ENCODE peak calls at places on chromosomes 2 and 18, in seven cellular contexts. P is lower lobe of right lung; K is BE2C; S is esophagus muscularis mucosa; E is CD8-positive, alpha-beta T cell; R is SK-N-SH; N is HCT116. L is an unnamed sample.

GRCh38 chr18:36583155-36583745 is 245.6 kb downstream of the TPGS2 start:
- DNase-seq in P (no peak), K (no peak), S (peak; percentile 64), E (no peak), R (no peak), N (no peak), L (no peak)

GRCh38 chr2:75432761-75433361 is 127.9 kb downstream of the EVA1A start:
- DNase-seq in P (peak; percentile 58), K (no peak), S (no peak), E (no peak), R (no peak), N (no peak), L (peak; percentile 65)

GRCh38 chr18:12880532-12880892 is 3.5 kb downstream of the PTPN2 start:
- DNase-seq in P (no peak), K (no peak), S (no peak), E (no peak), R (no peak), N (no peak), L (no peak)

GRCh38 chr2:118061135-118061955 is 26.9 kb upstream of the INSIG2 start:
- DNase-seq in P (no peak), K (no peak), S (no peak), E (no peak), R (peak; percentile 2), N (no peak), L (no peak)

GRCh38 chr2:95336408-95336807 is 39.3 kb downstream of the KCNIP3 start:
- DNase-seq in P (no peak), K (no peak), S (no peak), E (no peak), R (no peak), N (no peak), L (no peak)

GRCh38 chr18:21330122-21330701 is 88.2 kb downstream of the GREB1L start:
- DNase-seq in P (no peak), K (no peak), S (no peak), E (no peak), R (no peak), N (peak; percentile 59), L (no peak)

GRCh38 chr18:67486534-67486933 is 30.0 kb downstream of the DSEL start:
- DNase-seq in P (no peak), K (no peak), S (no peak), E (no peak), R (no peak), N (no peak), L (no peak)

GRCh38 chr2:48265169-48266013 is 264.6 kb upstream of the STON1 start:
- DNase-seq in P (no peak), K (no peak), S (no peak), E (no peak), R (no peak), N (no peak), L (no peak)

GRCh38 chr2:197498937-197499593 is 575 bp downstream of the HSPD1 start:
- DNase-seq in P (peak; percentile 84), K (peak; percentile 61), S (peak; percentile 93), E (peak; percentile 55), R (peak; percentile 59), N (no peak), L (peak; percentile 85)

GRCh38 chr2:100960688-100961087 is 41.4 kb upstream of the RPL31 start:
- DNase-seq in P (no peak), K (no peak), S (no peak), E (no peak), R (no peak), N (no peak), L (no peak)

GRCh38 chr2:140502951-140503630 is 1627.7 kb downstream of the LRP1B start:
- DNase-seq in P (no peak), K (no peak), S (no peak), E (no peak), R (no peak), N (no peak), L (no peak)

GRCh38 chr2:228067309-228067708 is 114.2 kb downstream of the SPHKAP start:
- DNase-seq in P (no peak), K (no peak), S (no peak), E (no peak), R (no peak), N (no peak), L (no peak)

GRCh38 chr2:242056026-242056425 is 186.5 kb downstream of the RTP5 start:
- DNase-seq in P (no peak), K (no peak), S (no peak), E (no peak), R (no peak), N (no peak), L (no peak)

GRCh38 chr2:215435809-215436704 is at the start of gene FN1:
- DNase-seq in P (peak; percentile 91), K (peak; percentile 86), S (peak; percentile 98), E (peak; percentile 58), R (peak; percentile 94), N (peak; percentile 10), L (peak; percentile 90)

GRCh38 chr2:133414486-133415209 is 153.6 kb downstream of the NCKAP5 start:
- DNase-seq in P (no peak), K (no peak), S (no peak), E (no peak), R (no peak), N (no peak), L (no peak)

GRCh38 chr2:179471012-179471411 is 206.4 kb upstream of the SESTD1 start:
- DNase-seq in P (no peak), K (no peak), S (no peak), E (no peak), R (no peak), N (no peak), L (no peak)

GRCh38 chr2:182506606-182507005 is 79.8 kb upstream of the PDE1A start:
- DNase-seq in P (no peak), K (no peak), S (no peak), E (no peak), R (peak; percentile 16), N (no peak), L (no peak)

GRCh38 chr2:134295441-134295840 is 41.6 kb downstream of the MGAT5 start:
- DNase-seq in P (no peak), K (no peak), S (no peak), E (no peak), R (no peak), N (no peak), L (no peak)

GRCh38 chr18:77004555-77005380 is 127.8 kb downstream of the MBP start:
- DNase-seq in P (peak; percentile 68), K (no peak), S (no peak), E (no peak), R (no peak), N (no peak), L (peak; percentile 66)

GRCh38 chr2:121210691-121211090 is 74.3 kb downstream of the TFCP2L1 start:
- DNase-seq in P (peak; percentile 80), K (no peak), S (no peak), E (no peak), R (no peak), N (peak; percentile 47), L (peak; percentile 89)

GRCh38 chr2:44940612-44941464 is 664 bp upstream of the SIX3 start:
- DNase-seq in P (no peak), K (no peak), S (no peak), E (no peak), R (peak; percentile 60), N (no peak), L (no peak)

GRCh38 chr2:14632133-14632936 is at the start of gene LRATD1:
- DNase-seq in P (peak; percentile 87), K (peak; percentile 92), S (no peak), E (no peak), R (peak; percentile 97), N (no peak), L (peak; percentile 91)

GRCh38 chr2:48174503-48174902 is 268.2 kb upstream of the FBXO11 start:
- DNase-seq in P (no peak), K (no peak), S (no peak), E (no peak), R (no peak), N (no peak), L (no peak)

GRCh38 chr2:229230215-229230614 is 40.9 kb downstream of the PID1 start:
- DNase-seq in P (no peak), K (no peak), S (no peak), E (no peak), R (no peak), N (no peak), L (no peak)

DNA sequence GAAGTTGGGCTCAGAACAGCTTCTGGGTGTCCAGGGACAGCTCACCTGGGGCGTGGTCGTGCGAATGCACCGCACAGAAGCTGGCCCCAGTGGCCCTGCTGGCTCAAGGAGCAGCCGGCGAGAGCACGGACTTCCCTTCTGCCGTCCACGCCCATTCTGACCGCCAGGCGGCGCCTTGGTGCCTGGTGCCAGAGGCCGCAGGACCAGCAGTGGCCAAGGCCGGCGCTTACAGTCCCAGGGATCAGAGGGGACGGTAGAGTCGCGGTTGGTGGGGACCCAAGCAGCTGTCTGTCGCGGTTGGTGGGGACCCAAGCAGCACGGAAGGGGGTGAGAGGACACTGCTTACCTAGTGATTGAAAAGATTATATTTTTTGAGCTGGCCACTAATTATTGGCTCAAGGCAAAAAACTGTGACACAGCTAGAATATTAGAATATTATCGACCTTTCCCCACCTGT is 25.7 kb downstream of the NPPC start:
- DNase-seq in P (peak; percentile 89), K (peak; percentile 50), S (no peak), E (peak; percentile 41), R (peak; percentile 79), N (peak; percentile 83), L (peak; percentile 92)
- H3K4me3 ChIP-seq in P (no peak overlapping the region), K (no peak overlapping the region), S (no peak overlapping the region), E (no peak overlapping the region), R (peak overlapping the region; percentile 52), N (peak overlapping the region; percentile 37), L (no peak overlapping the region)

GRCh38 chr2:190909680-190910079 is 29.1 kb downstream of the GLS start:
- DNase-seq in P (no peak), K (no peak), S (no peak), E (no peak), R (no peak), N (no peak), L (no peak)
- H3K36me3 ChIP-seq in P (peaks cover 55% of the 10 kb centered on the region), K (peaks cover 29% of the 10 kb centered on the region), S (peaks cover 29% of the 10 kb centered on the region), E (peaks cover 10% of the 10 kb centered on the region), R (peaks cover 80% of the 10 kb centered on the region), N (peaks cover 10% of the 10 kb centered on the region), L (peaks cover 59% of the 10 kb centered on the region)

GRCh38 chr2:213104089-213104902 is 47.1 kb downstream of the IKZF2 start:
- DNase-seq in P (no peak), K (no peak), S (no peak), E (no peak), R (no peak), N (no peak), L (no peak)
- H3K4me1 ChIP-seq in P (peaks cover 7% of the 10 kb centered on the region), K (no peaks in the 10 kb centered on the region), S (peaks cover 7% of the 10 kb centered on the region), E (peaks cover 19% of the 10 kb centered on the region), R (peaks cover 7% of the 10 kb centered on the region), N (no peaks in the 10 kb centered on the region), L (no peaks in the 10 kb centered on the region)

DNA sequence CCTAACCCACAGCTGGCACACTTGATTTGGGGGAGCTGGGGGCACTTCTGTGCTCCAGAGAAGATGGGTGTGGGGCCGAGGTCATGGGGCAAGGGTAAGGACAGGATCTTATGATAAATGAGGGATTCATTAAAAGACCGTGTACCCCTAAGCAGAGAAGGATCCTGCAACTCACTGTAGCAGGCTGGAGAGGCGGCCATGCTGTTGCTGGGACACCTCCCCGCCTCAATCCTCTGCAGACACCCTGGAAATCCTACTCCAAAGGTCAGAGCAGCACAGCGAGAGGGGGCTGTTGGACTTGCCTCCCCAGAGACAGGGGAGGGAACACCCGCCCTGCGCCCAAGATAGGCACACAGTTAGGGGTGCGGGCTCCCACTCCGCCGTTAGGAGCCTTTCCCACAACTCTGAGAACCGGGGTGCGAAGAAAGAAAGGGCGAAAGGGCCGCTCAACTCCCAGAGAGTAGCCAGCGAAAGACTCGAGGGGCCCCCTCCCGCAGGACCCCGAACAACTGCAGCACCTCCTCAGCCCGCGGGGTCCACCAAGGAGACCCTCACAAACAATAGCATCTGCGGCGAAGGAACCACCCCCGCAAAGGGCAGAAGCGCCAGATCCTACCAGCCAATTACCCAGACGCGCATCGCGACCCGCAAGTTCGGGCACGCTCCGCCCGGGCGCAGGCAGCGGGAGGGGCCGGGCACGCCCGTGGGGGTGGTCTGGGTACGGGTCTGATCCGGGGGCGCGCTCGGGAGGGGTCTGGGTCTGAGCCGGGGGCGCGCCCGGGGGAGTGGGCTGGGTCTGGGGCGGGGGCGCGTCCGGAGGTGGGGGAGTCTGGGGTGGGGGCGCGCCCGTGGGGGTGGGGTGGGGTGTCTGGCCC is 1.3 kb downstream of the PARD6G start:
- DNase-seq in P (no peak), K (no peak), S (no peak), E (no peak), R (peak; percentile 92), N (no peak), L (no peak)
- H3K4me3 ChIP-seq in P (peak overlapping the region; percentile 74), K (no peak overlapping the region), S (peak overlapping the region; percentile 88), E (no peak overlapping the region), R (peak overlapping the region; percentile 94), N (peak overlapping the region; percentile 78), L (peak overlapping the region; percentile 70)